ENCODE peak calls at places on chromosomes 16 and 17, in seven cellular contexts. One of them, this sample, is unnamed.
A peak's percentile ranks its signal among the peaks of the same experiment; 100 is the strongest.

GRCh38 chr16:3095869-3096268 is 3.2 kb downstream of the ZSCAN10 start:
- DNase-seq in HCT116: peak; percentile 21
- DNase-seq in heart left ventricle: no peak
- DNase-seq in GM12878: no peak
- DNase-seq in stomach: no peak
- DNase-seq in adrenal gland: no peak
- DNase-seq in vagina: no peak
- DNase-seq in this sample: peak; percentile 48

GRCh38 chr16:55058576-55058975 is 127.9 kb downstream of the IRX5 start:
- DNase-seq in HCT116: no peak
- DNase-seq in heart left ventricle: no peak
- DNase-seq in GM12878: no peak
- DNase-seq in stomach: no peak
- DNase-seq in adrenal gland: no peak
- DNase-seq in vagina: no peak
- DNase-seq in this sample: no peak

GRCh38 chr17:30450125-30451027 is 26.8 kb upstream of the GOSR1 start:
- DNase-seq in HCT116: no peak
- DNase-seq in heart left ventricle: no peak
- DNase-seq in GM12878: no peak
- DNase-seq in stomach: no peak
- DNase-seq in adrenal gland: no peak
- DNase-seq in vagina: no peak
- DNase-seq in this sample: peak; percentile 28

GRCh38 chr17:33497623-33498022 is 204.5 kb upstream of the ASIC2 start:
- DNase-seq in HCT116: no peak
- DNase-seq in heart left ventricle: no peak
- DNase-seq in GM12878: no peak
- DNase-seq in stomach: no peak
- DNase-seq in adrenal gland: no peak
- DNase-seq in vagina: no peak
- DNase-seq in this sample: no peak

GRCh38 chr17:67202503-67202902 is 42.5 kb downstream of the HELZ start:
- DNase-seq in HCT116: no peak
- DNase-seq in heart left ventricle: no peak
- DNase-seq in GM12878: no peak
- DNase-seq in stomach: no peak
- DNase-seq in adrenal gland: no peak
- DNase-seq in vagina: no peak
- DNase-seq in this sample: no peak

GRCh38 chr16:64952177-64952576 is 169.7 kb downstream of the CDH11 start:
- DNase-seq in HCT116: no peak
- DNase-seq in heart left ventricle: no peak
- DNase-seq in GM12878: no peak
- DNase-seq in stomach: no peak
- DNase-seq in adrenal gland: no peak
- DNase-seq in vagina: no peak
- DNase-seq in this sample: no peak

GRCh38 chr16:48365030-48365600 is 20.1 kb downstream of the SIAH1 start:
- DNase-seq in HCT116: no peak
- DNase-seq in heart left ventricle: no peak
- DNase-seq in GM12878: no peak
- DNase-seq in stomach: no peak
- DNase-seq in adrenal gland: peak; percentile 37
- DNase-seq in vagina: no peak
- DNase-seq in this sample: no peak

GRCh38 chr17:32835291-32835761 is 41.6 kb downstream of the MYO1D start:
- DNase-seq in HCT116: no peak
- DNase-seq in heart left ventricle: no peak
- DNase-seq in GM12878: peak; percentile 70
- DNase-seq in stomach: no peak
- DNase-seq in adrenal gland: no peak
- DNase-seq in vagina: no peak
- DNase-seq in this sample: no peak

DNA sequence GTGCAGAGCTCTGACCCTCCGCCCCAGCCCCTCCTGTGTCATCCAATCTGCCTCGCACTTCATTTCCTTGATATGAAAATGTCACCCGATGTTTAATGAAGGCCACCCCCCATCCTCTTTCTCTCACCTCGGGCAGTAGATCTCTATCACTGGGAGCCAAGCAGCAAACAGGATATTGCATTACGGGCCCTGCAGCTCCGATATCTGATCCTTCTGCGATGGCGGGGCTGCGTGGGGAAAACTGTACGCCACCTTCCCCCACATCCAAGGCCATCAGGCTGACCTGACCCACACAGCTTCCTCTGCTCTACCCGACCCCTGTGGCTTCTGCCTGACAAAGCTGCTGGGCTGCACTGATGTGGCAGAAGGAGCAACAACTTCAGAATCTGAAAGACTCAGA is 75.0 kb downstream of the DYNLRB2 start:
- DNase-seq in HCT116: no peak
- DNase-seq in heart left ventricle: no peak
- DNase-seq in GM12878: no peak
- DNase-seq in stomach: no peak
- DNase-seq in adrenal gland: no peak
- DNase-seq in vagina: no peak
- DNase-seq in this sample: no peak
- TF ChIP-seq CTCF in HCT116: no peak
- TF ChIP-seq CTCF in heart left ventricle: no peak
- TF ChIP-seq CTCF in GM12878: no peak
- TF ChIP-seq CTCF in stomach: no peak
- TF ChIP-seq CTCF in adrenal gland: no peak
- TF ChIP-seq CTCF in vagina: no peak
- TF ChIP-seq CTCF in this sample: no peak

GRCh38 chr17:64115871-64116534 is 13.9 kb downstream of the ERN1 start:
- DNase-seq in HCT116: no peak
- DNase-seq in heart left ventricle: no peak
- DNase-seq in GM12878: no peak
- DNase-seq in stomach: peak; percentile 65
- DNase-seq in adrenal gland: no peak
- DNase-seq in vagina: no peak
- DNase-seq in this sample: no peak

GRCh38 chr17:64118452-64118979 is 11.4 kb downstream of the ERN1 start:
- DNase-seq in HCT116: no peak
- DNase-seq in heart left ventricle: peak; percentile 30
- DNase-seq in GM12878: no peak
- DNase-seq in stomach: peak; percentile 77
- DNase-seq in adrenal gland: peak; percentile 82
- DNase-seq in vagina: no peak
- DNase-seq in this sample: peak; percentile 68

GRCh38 chr17:64112978-64113377 is 17.0 kb downstream of the ERN1 start:
- DNase-seq in HCT116: no peak
- DNase-seq in heart left ventricle: no peak
- DNase-seq in GM12878: no peak
- DNase-seq in stomach: no peak
- DNase-seq in adrenal gland: no peak
- DNase-seq in vagina: no peak
- DNase-seq in this sample: no peak

GRCh38 chr17:64111831-64112230 is 18.1 kb downstream of the ERN1 start:
- DNase-seq in HCT116: no peak
- DNase-seq in heart left ventricle: no peak
- DNase-seq in GM12878: no peak
- DNase-seq in stomach: no peak
- DNase-seq in adrenal gland: no peak
- DNase-seq in vagina: no peak
- DNase-seq in this sample: no peak

GRCh38 chr17:64115043-64115698 is 14.8 kb downstream of the ERN1 start:
- DNase-seq in HCT116: no peak
- DNase-seq in heart left ventricle: no peak
- DNase-seq in GM12878: no peak
- DNase-seq in stomach: peak; percentile 60
- DNase-seq in adrenal gland: peak; percentile 58
- DNase-seq in vagina: no peak
- DNase-seq in this sample: no peak
- H3K27ac ChIP-seq in HCT116: no peak overlapping the region
- H3K27ac ChIP-seq in heart left ventricle: no peak overlapping the region
- H3K27ac ChIP-seq in GM12878: no peak overlapping the region
- H3K27ac ChIP-seq in stomach: peak overlapping the region; percentile 77
- H3K27ac ChIP-seq in adrenal gland: peak overlapping the region; percentile 86
- H3K27ac ChIP-seq in vagina: peak overlapping the region; percentile 55
- H3K27ac ChIP-seq in this sample: peak overlapping the region; percentile 11

GRCh38 chr17:34958438-34958837 is 2.8 kb downstream of the CCT6B start:
- DNase-seq in HCT116: no peak
- DNase-seq in heart left ventricle: no peak
- DNase-seq in GM12878: no peak
- DNase-seq in stomach: no peak
- DNase-seq in adrenal gland: no peak
- DNase-seq in vagina: no peak
- DNase-seq in this sample: no peak

GRCh38 chr17:34961093-34961911 is at the start of the genes CCT6B and ZNF830:
- DNase-seq in HCT116: peak; percentile 88
- DNase-seq in heart left ventricle: peak; percentile 93
- DNase-seq in GM12878: peak; percentile 79
- DNase-seq in stomach: peak; percentile 94
- DNase-seq in adrenal gland: peak; percentile 93
- DNase-seq in vagina: no peak
- DNase-seq in this sample: peak; percentile 94
- TF ChIP-seq POLR2A in HCT116: peak; percentile 78
- TF ChIP-seq POLR2A in heart left ventricle: peak; percentile 58
- TF ChIP-seq POLR2A in GM12878: peak; percentile 98
- TF ChIP-seq POLR2A in stomach: peak; percentile 34
- TF ChIP-seq POLR2A in adrenal gland: peak; percentile 61
- TF ChIP-seq POLR2A in vagina: peak; percentile 54
- TF ChIP-seq POLR2A in this sample: peak; percentile 61

DNA sequence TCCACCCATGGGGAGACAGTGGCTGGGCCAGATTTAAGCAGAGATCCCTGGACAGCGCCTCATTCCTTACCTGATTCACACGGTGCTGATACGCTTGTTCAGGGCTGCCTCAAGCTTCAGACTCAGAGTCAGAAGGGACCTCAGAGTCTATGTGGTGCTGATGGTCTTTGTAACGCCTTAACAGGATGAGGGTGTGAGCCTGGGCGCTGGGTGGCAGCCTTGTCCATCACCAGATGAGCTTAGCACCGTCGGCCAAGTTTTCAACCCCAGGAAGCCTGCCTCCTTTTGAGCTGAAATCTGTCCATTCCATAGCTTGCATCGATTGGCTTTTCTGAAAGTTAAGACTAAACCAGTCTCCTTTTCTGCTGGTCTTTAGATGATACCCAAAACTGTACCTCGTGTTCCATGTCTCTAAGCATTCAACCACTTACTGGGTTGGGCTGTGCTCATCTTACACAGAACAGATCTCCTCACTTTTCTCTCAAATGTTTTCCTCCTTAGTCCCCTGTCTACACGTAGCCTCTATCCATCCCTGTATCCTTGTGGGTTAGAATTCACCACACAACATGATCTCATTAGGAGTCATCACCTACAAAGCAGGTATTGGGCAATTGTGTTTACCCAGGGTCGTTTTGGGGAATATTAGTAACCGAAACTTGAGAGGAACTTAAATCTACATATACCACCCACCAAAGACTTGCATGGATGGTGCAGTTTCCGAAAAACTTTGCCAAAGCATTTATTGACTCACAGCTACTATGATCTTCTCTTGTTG is 573.4 kb downstream of the CDH13 start:
- DNase-seq in HCT116: no peak
- DNase-seq in heart left ventricle: no peak
- DNase-seq in GM12878: no peak
- DNase-seq in stomach: no peak
- DNase-seq in adrenal gland: no peak
- DNase-seq in vagina: no peak
- DNase-seq in this sample: no peak
- TF ChIP-seq CTCF in HCT116: no peak
- TF ChIP-seq CTCF in heart left ventricle: no peak
- TF ChIP-seq CTCF in GM12878: no peak
- TF ChIP-seq CTCF in stomach: no peak
- TF ChIP-seq CTCF in adrenal gland: no peak
- TF ChIP-seq CTCF in vagina: no peak
- TF ChIP-seq CTCF in this sample: no peak

DNA sequence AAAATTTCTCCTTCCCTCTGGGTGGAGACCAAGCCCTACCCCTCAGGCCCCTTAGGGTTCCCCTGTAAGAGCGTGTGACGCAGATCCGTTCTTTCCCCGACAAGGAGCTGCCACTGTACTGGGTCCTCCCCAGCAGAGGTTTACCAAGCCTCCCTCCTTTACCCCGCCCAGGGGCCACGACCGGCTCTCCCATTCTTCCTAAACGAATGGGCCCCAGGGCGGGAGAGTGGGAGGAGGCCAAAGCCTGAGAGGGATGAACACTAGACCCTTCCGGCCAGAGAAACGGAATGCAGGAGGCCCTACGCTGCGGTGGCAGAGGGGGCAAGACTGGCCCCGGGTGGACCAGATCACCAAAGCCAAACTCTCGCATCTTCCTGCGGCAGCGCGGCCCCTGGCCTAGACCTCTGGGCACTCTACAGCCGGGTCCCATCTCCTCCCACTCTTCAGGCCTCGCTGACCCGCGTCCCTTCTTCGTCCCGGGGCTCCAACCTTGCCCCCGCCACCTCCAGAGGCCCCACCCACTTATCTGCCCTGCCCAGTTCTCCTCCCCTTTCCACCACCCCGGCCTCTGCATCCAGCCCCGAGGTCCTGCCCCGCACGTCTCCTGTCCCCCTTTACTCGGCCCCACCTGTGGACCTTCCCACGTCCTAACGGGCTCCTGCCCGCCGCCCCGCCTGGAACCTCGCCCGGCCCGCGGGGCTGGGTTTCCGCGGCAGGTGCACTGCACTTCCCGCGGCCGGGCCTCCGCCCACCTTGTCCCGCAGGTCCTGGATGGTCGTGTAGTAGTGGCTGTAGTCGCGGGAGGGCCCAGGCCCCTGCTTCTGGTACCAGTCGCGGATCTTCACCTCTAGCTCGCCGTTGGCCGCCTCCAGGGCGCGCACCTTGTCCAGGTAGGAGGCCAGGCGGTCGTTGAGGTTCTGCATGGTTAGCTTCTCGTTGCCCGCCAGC is 758 bp downstream of the KRT19 start:
- DNase-seq in HCT116: no peak
- DNase-seq in heart left ventricle: no peak
- DNase-seq in GM12878: no peak
- DNase-seq in stomach: peak; percentile 44
- DNase-seq in adrenal gland: no peak
- DNase-seq in vagina: no peak
- DNase-seq in this sample: no peak
- H3K27ac ChIP-seq in HCT116: peak overlapping the region; percentile 99
- H3K27ac ChIP-seq in heart left ventricle: no peak overlapping the region
- H3K27ac ChIP-seq in GM12878: no peak overlapping the region
- H3K27ac ChIP-seq in stomach: peak overlapping the region; percentile 87
- H3K27ac ChIP-seq in adrenal gland: peak overlapping the region; percentile 45
- H3K27ac ChIP-seq in vagina: peak overlapping the region; percentile 87
- H3K27ac ChIP-seq in this sample: no peak overlapping the region

GRCh38 chr17:50541916-50542688 is 4.9 kb upstream of the SPATA20 start:
- DNase-seq in HCT116: no peak
- DNase-seq in heart left ventricle: peak; percentile 90
- DNase-seq in GM12878: no peak
- DNase-seq in stomach: peak; percentile 92
- DNase-seq in adrenal gland: peak; percentile 91
- DNase-seq in vagina: no peak
- DNase-seq in this sample: peak; percentile 91
- TF ChIP-seq POLR2A in HCT116: peak; percentile 94
- TF ChIP-seq POLR2A in heart left ventricle: peak; percentile 86
- TF ChIP-seq POLR2A in GM12878: peak; percentile 61
- TF ChIP-seq POLR2A in stomach: no peak
- TF ChIP-seq POLR2A in adrenal gland: peak; percentile 51
- TF ChIP-seq POLR2A in vagina: peak; percentile 25
- TF ChIP-seq POLR2A in this sample: peak; percentile 71